ENCODE peak calls at places on chromosomes 1 and 21, in ten cellular contexts. P, L, G, I, D, N, O, R, B and Y are unnamed samples. For H3K4me1, the result is how much of the 10 kb centered on the place peaks cover.

GRCh38 chr1:147547065-147547464 is 5.8 kb downstream of the BCL9 start:
- DNase-seq in P (no peak), L (no peak), G (no peak), I (no peak), D (no peak), N (no peak), O (no peak), R (peak), B (no peak), Y (no peak)

GRCh38 chr1:17128361-17128760 is 9.1 kb upstream of the PADI2 start:
- DNase-seq in P (no peak), L (peak), G (peak), I (peak), D (peak), N (peak), O (no peak), R (peak), B (peak), Y (no peak)

GRCh38 chr1:65992160-65993046 is 199.7 kb downstream of the PDE4B start:
- DNase-seq in P (no peak), L (no peak), G (no peak), I (no peak), D (no peak), N (no peak), O (no peak), R (peak), B (peak), Y (no peak)

GRCh38 chr1:188497020-188497419 is 1668.3 kb downstream of the PLA2G4A start:
- DNase-seq in P (no peak), L (no peak), G (no peak), I (no peak), D (no peak), N (no peak), O (no peak), R (no peak), B (no peak), Y (no peak)

GRCh38 chr21:32096411-32096810 is 182.4 kb downstream of the MIS18A start:
- DNase-seq in P (peak), L (no peak), G (peak), I (no peak), D (no peak), N (peak), O (peak), R (peak), B (no peak), Y (no peak)

GRCh38 chr1:235997049-235997448 is 67.8 kb downstream of the NID1 start:
- DNase-seq in P (no peak), L (no peak), G (no peak), I (no peak), D (no peak), N (no peak), O (no peak), R (no peak), B (no peak), Y (no peak)

GRCh38 chr1:5522605-5523145 is 469.6 kb downstream of the NPHP4 start:
- DNase-seq in P (peak), L (no peak), G (no peak), I (no peak), D (no peak), N (no peak), O (no peak), R (no peak), B (no peak), Y (no peak)

GRCh38 chr1:240942901-240943300 is 330.9 kb upstream of the GREM2 start:
- DNase-seq in P (no peak), L (no peak), G (no peak), I (no peak), D (no peak), N (no peak), O (no peak), R (no peak), B (no peak), Y (no peak)

GRCh38 chr1:183065168-183065670 is 42.0 kb downstream of the LAMC1 start:
- DNase-seq in P (no peak), L (no peak), G (no peak), I (no peak), D (no peak), N (no peak), O (no peak), R (no peak), B (no peak), Y (no peak)

GRCh38 chr1:88731475-88731874 is 47.4 kb downstream of the PKN2 start:
- DNase-seq in P (no peak), L (no peak), G (no peak), I (peak), D (peak), N (peak), O (no peak), R (peak), B (peak), Y (no peak)

GRCh38 chr21:37734846-37735245 is 181.4 kb downstream of the KCNJ6 start:
- DNase-seq in P (no peak), L (no peak), G (no peak), I (no peak), D (no peak), N (no peak), O (no peak), R (no peak), B (no peak), Y (no peak)

GRCh38 chr1:37028981-37029617 is 5.2 kb downstream of the GRIK3 start:
- DNase-seq in P (peak), L (no peak), G (no peak), I (no peak), D (no peak), N (no peak), O (no peak), R (no peak), B (no peak), Y (no peak)

GRCh38 chr21:39763282-39763970 is 18.4 kb downstream of the IGSF5 start:
- DNase-seq in P (no peak), L (no peak), G (no peak), I (no peak), D (no peak), N (no peak), O (no peak), R (no peak), B (no peak), Y (no peak)

GRCh38 chr1:12434686-12435085 is 183.3 kb downstream of the DHRS3 start:
- DNase-seq in P (no peak), L (no peak), G (no peak), I (no peak), D (no peak), N (no peak), O (no peak), R (no peak), B (no peak), Y (no peak)

GRCh38 chr1:44970317-44970716 is 16.1 kb downstream of the EIF2B3 start:
- DNase-seq in P (no peak), L (no peak), G (no peak), I (peak), D (peak), N (no peak), O (no peak), R (peak), B (peak), Y (no peak)

GRCh38 chr21:16708431-16708830 is 804.4 kb upstream of the CXADR start:
- DNase-seq in P (no peak), L (no peak), G (no peak), I (peak), D (no peak), N (peak), O (no peak), R (no peak), B (peak), Y (no peak)

GRCh38 chr1:111475706-111476105 is 1.9 kb downstream of the C1orf162 start:
- DNase-seq in P (no peak), L (no peak), G (no peak), I (no peak), D (no peak), N (no peak), O (no peak), R (no peak), B (no peak), Y (no peak)

GRCh38 chr1:178465011-178465410 is 31.8 kb downstream of the CLEC20A start:
- DNase-seq in P (no peak), L (peak), G (no peak), I (peak), D (peak), N (peak), O (no peak), R (peak), B (peak), Y (no peak)

GRCh38 chr1:71857862-71858261 is 424.5 kb downstream of the NEGR1 start:
- DNase-seq in P (no peak), L (no peak), G (no peak), I (no peak), D (no peak), N (peak), O (no peak), R (no peak), B (peak), Y (no peak)

GRCh38 chr1:82515650-82516049 is 714.9 kb downstream of the ADGRL2 start:
- DNase-seq in P (no peak), L (no peak), G (no peak), I (no peak), D (no peak), N (no peak), O (no peak), R (no peak), B (peak), Y (no peak)

GRCh38 chr1:78561856-78562255 is 58.4 kb upstream of the IFI44L start:
- DNase-seq in P (no peak), L (no peak), G (no peak), I (no peak), D (no peak), N (peak), O (no peak), R (no peak), B (no peak), Y (no peak)

GRCh38 chr1:221381858-221382623 is 359.8 kb downstream of the DUSP10 start:
- DNase-seq in P (no peak), L (no peak), G (no peak), I (peak), D (no peak), N (peak), O (no peak), R (no peak), B (no peak), Y (no peak)

GRCh38 chr1:4617506-4617905 is 36.9 kb upstream of the AJAP1 start:
- DNase-seq in P (no peak), L (no peak), G (no peak), I (no peak), D (no peak), N (no peak), O (no peak), R (no peak), B (no peak), Y (peak)

GRCh38 chr1:243841507-243841906 is 8.5 kb downstream of the AKT3 start:
- DNase-seq in P (no peak), L (no peak), G (no peak), I (peak), D (no peak), N (peak), O (no peak), R (no peak), B (peak), Y (no peak)

GRCh38 chr1:223720987-223721591 is 8.8 kb downstream of the CAPN2 start:
- DNase-seq in P (no peak), L (no peak), G (no peak), I (peak), D (no peak), N (peak), O (no peak), R (peak), B (peak), Y (peak)

GRCh38 chr1:32273389-32274208 is 18.3 kb upstream of the HDAC1 start:
- DNase-seq in P (peak), L (peak), G (no peak), I (peak), D (peak), N (peak), O (peak), R (peak), B (no peak), Y (no peak)

GRCh38 chr1:15935056-15935950 is 40.6 kb downstream of the ZBTB17 start:
- DNase-seq in P (no peak), L (no peak), G (no peak), I (no peak), D (no peak), N (no peak), O (no peak), R (no peak), B (no peak), Y (no peak)

GRCh38 chr1:228013322-228014234 is 6.8 kb downstream of the WNT3A start:
- DNase-seq in P (peak), L (peak), G (no peak), I (no peak), D (peak), N (no peak), O (no peak), R (peak), B (no peak), Y (peak)

GRCh38 chr1:15734901-15735300 is 1.2 kb upstream of the SLC25A34 start:
- DNase-seq in P (no peak), L (no peak), G (no peak), I (no peak), D (no peak), N (no peak), O (no peak), R (no peak), B (no peak), Y (no peak)

GRCh38 chr1:59272507-59272906 is 24.4 kb upstream of the FGGY start:
- DNase-seq in P (no peak), L (no peak), G (no peak), I (peak), D (peak), N (peak), O (no peak), R (peak), B (peak), Y (no peak)

GRCh38 chr1:226001088-226001487 is 1.9 kb upstream of the SDE2 start:
- DNase-seq in P (no peak), L (no peak), G (no peak), I (no peak), D (no peak), N (no peak), O (no peak), R (no peak), B (no peak), Y (no peak)

GRCh38 chr1:216250861-216251260 is 172.4 kb downstream of the USH2A start:
- DNase-seq in P (no peak), L (no peak), G (no peak), I (no peak), D (no peak), N (no peak), O (no peak), R (no peak), B (no peak), Y (no peak)

GRCh38 chr1:51768971-51769601 is 109.4 kb downstream of the NRDC start:
- DNase-seq in P (peak), L (no peak), G (peak), I (peak), D (peak), N (peak), O (no peak), R (peak), B (peak), Y (no peak)

GRCh38 chr1:244833734-244834595 is 1.5 kb upstream of the COX20 start:
- DNase-seq in P (peak), L (no peak), G (peak), I (peak), D (peak), N (peak), O (peak), R (peak), B (peak), Y (peak)

GRCh38 chr1:200368556-200368955 is 41.3 kb downstream of the ZNF281 start:
- DNase-seq in P (peak), L (no peak), G (no peak), I (no peak), D (no peak), N (peak), O (no peak), R (no peak), B (no peak), Y (no peak)

GRCh38 chr1:200369131-200369530 is 40.7 kb downstream of the ZNF281 start:
- DNase-seq in P (peak), L (no peak), G (no peak), I (no peak), D (no peak), N (no peak), O (no peak), R (no peak), B (no peak), Y (no peak)

GRCh38 chr1:200366577-200367253 is 43.1 kb downstream of the ZNF281 start:
- DNase-seq in P (peak), L (no peak), G (no peak), I (no peak), D (no peak), N (no peak), O (no peak), R (no peak), B (no peak), Y (no peak)

GRCh38 chr1:200369706-200370105 is 40.1 kb downstream of the ZNF281 start:
- DNase-seq in P (peak), L (no peak), G (no peak), I (no peak), D (no peak), N (no peak), O (no peak), R (peak), B (no peak), Y (no peak)

GRCh38 chr1:200367841-200368534 is 41.8 kb downstream of the ZNF281 start:
- DNase-seq in P (peak), L (no peak), G (no peak), I (peak), D (no peak), N (peak), O (no peak), R (no peak), B (peak), Y (no peak)
- H3K9ac ChIP-seq in P (peak), L (no peak), G (no peak), I (no peak), D (no peak), N (peak), O (no peak), R (no peak), B (no peak), Y (no peak)

GRCh38 chr1:93969371-93969770 is 60.1 kb upstream of the GCLM start:
- DNase-seq in P (no peak), L (no peak), G (no peak), I (peak), D (peak), N (peak), O (no peak), R (peak), B (no peak), Y (no peak)
- H3K27ac ChIP-seq in P (no peak), L (no peak), G (no peak), I (no peak), D (no peak), N (no peak), O (no peak), R (no peak), B (no peak), Y (no peak)

DNA sequence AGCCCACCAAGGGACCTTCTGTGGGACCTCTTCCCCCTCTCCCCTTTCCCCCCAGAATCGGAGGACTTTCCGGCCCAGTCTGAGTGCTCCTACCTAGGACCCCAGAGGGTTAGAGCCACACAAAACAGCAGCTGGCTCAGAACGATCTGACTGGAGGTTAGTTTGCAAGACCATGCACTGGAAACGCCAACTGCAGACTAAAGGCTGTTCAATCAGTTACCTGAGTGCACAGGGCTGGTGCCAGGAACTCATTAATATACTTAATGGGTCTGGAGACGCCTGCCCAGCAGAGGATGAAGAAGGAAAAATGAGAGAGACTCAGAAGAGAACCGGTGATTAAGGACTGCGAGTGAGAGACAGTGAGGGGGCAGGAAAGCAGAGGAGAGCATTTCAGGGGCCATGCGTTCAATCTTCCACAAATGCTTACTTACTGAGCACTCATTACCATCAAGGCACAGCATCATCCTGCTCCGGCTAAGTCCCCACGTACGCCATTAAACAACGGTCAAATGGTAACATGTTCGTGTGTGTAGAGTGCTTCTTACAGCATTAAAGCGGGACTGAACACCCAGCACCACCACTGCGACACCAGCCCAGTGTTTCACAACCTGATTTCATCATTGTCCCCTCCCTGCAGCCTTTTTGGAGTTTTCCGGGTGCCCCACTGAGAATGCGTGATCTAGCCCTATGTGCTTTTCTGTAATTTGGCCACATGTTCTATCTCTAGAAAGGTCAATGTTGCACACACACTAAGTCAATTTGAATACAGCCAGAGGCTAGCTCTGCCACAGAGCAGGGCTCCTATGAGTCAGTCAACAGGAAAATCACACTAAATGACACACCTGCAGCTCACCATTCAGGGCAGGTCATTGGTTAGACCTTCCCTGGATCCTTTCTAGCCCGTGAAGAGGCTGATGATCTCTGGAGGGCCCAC is 7.6 kb downstream of the ENO1 start:
- DNase-seq in P (peak), L (no peak), G (no peak), I (no peak), D (peak), N (peak), O (no peak), R (peak), B (no peak), Y (no peak)
- H3K4me1 ChIP-seq in P (under half), L (under half), G (under half), I (under half), D (half or more), N (half or more), O (under half), R (half or more), B (under half), Y (under half)

GRCh38 chr1:203455706-203456105 is 19.9 kb upstream of the PRELP start:
- DNase-seq in P (no peak), L (no peak), G (no peak), I (no peak), D (no peak), N (no peak), O (no peak), R (no peak), B (no peak), Y (no peak)
- H3K9ac ChIP-seq in P (no peak), L (no peak), G (no peak), I (no peak), D (no peak), N (no peak), O (no peak), R (no peak), B (no peak), Y (no peak)

DNA sequence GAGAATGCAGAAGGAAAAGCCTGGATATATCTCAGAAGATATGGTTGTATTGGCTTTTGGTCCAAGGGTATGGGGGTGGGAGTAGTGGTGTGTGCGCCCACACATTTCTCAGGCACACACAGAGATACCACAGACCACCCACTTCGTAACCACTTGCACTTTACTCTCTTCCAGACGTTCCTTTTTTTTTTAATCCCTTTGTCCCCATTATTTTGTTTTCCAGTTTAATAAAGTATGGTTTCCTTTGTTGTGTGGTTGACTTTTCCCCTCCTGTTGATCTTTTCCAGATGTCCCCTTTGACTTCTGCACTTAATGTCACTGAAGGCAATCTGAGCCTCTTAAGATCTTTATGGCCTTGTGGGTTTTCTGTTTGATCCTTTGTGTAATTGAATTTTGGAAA is 10.5 kb upstream of the TARS2 start:
- DNase-seq in P (no peak), L (no peak), G (no peak), I (no peak), D (no peak), N (no peak), O (no peak), R (no peak), B (no peak), Y (no peak)
- H3K27ac ChIP-seq in P (peak), L (peak), G (no peak), I (no peak), D (peak), N (no peak), O (no peak), R (no peak), B (no peak), Y (no peak)

GRCh38 chr1:10676987-10677386 is 119.5 kb downstream of the CASZ1 start:
- DNase-seq in P (peak), L (no peak), G (no peak), I (no peak), D (no peak), N (no peak), O (no peak), R (no peak), B (no peak), Y (no peak)
- H3K4me1 ChIP-seq in P (under half), L (under half), G (under half), I (under half), D (under half), N (under half), O (under half), R (under half), B (under half), Y (under half)

DNA sequence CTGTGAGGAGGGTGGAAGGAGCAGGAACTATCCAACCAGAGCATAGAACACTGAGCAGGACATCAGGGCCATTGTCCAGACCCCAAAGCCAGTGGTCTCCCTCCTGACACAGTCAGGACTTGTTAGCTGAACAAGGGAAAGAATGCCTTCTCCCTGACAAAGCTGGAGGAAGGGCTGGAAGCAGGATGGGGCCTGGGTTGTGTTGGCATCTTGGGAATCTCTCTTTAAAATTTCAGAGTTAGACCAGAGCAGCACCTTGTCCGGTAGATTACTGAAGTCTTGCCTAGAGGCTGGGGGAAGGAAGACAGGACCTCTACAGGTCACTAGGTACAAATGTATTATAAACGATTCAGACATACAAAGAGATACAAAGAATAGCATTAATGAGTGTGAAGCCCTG is 35.0 kb upstream of the ATP2B4 start:
- DNase-seq in P (no peak), L (no peak), G (no peak), I (no peak), D (no peak), N (no peak), O (no peak), R (no peak), B (no peak), Y (no peak)
- H3K9ac ChIP-seq in P (peak), L (no peak), G (no peak), I (no peak), D (no peak), N (no peak), O (no peak), R (no peak), B (no peak), Y (no peak)